ENCODE peak calls at places on chromosomes 12 and 14, in nine cellular contexts. I is AG10803; T is NCI-H1092; W is activated CD4-positive, alpha-beta T cell treated with anti-CD3 and anti-CD28 coated beads, Interleukin-2, amount 10 ng/mL, durations not matched to agents 7 days and 5 days; D is CD4-positive, CD25-positive, alpha-beta regulatory T cell; F is AML-193; U is stimulated activated CD4-positive, alpha-beta T cell treated with anti-CD3 and anti-CD28 coated beads, Interleukin-12 subunit alpha, Interleukin-12 subunit beta, amount 100 ng/mL, for 4 hours; X is EL; N is IMR-90. G is an unnamed sample.

GRCh38 chr14:28461379-28461778 is 305.2 kb upstream of the FOXG1 start:
- DNase-seq in I (no peak), W (no peak), U (no peak), N (no peak), X (no peak), F (no peak), T (no peak), D (no peak), G (no peak)

GRCh38 chr12:50765325-50765911 is 1.5 kb downstream of the ATF1 start:
- DNase-seq in T (no peak), U (peak; percentile 17), I (peak; percentile 58), D (peak; percentile 73), W (peak; percentile 70), N (peak; percentile 56), F (peak; percentile 58), X (peak; percentile 56), G (peak; percentile 23)

GRCh38 chr12:45731376-45731775 is 1.9 kb downstream of the ARID2 start:
- DNase-seq in W (no peak), T (no peak), X (no peak), F (no peak), U (no peak), D (no peak), N (no peak), I (no peak), G (no peak)

GRCh38 chr12:113990548-113991223 is 24.6 kb upstream of the RBM19 start:
- DNase-seq in U (no peak), F (no peak), N (no peak), D (no peak), T (no peak), W (no peak), X (no peak), I (no peak), G (no peak)

GRCh38 chr12:101963703-101964102 is 86.3 kb downstream of the DRAM1 start:
- DNase-seq in U (no peak), X (no peak), D (no peak), W (no peak), F (no peak), T (no peak), I (no peak), N (no peak), G (no peak)

GRCh38 chr12:2967651-2968050 is 8.5 kb downstream of the TEAD4 start:
- DNase-seq in X (no peak), W (no peak), N (no peak), U (no peak), F (no peak), T (no peak), D (no peak), I (no peak), G (no peak)

GRCh38 chr12:75427491-75427890 is 36.6 kb downstream of the GLIPR1L2 start:
- DNase-seq in F (no peak), I (no peak), U (no peak), X (no peak), N (no peak), T (no peak), W (no peak), D (no peak), G (no peak)

GRCh38 chr14:40784860-40785259 is 821.8 kb upstream of the LRFN5 start:
- DNase-seq in X (no peak), U (no peak), D (no peak), T (no peak), F (no peak), W (no peak), N (no peak), I (no peak), G (no peak)

GRCh38 chr14:35576260-35576659 is 42.3 kb downstream of the INSM2 start:
- DNase-seq in I (no peak), U (no peak), X (no peak), D (no peak), T (no peak), N (peak; percentile 6), F (no peak), W (no peak), G (no peak)

GRCh38 chr12:71208053-71208685 is 50.4 kb upstream of the TSPAN8 start:
- DNase-seq in W (no peak), T (no peak), N (no peak), D (no peak), U (no peak), X (no peak), F (no peak), I (no peak), G (no peak)

GRCh38 chr12:52521581-52522266 is 1.5 kb upstream of the KRT5 start:
- DNase-seq in N (no peak), D (no peak), F (no peak), U (no peak), X (peak; percentile 78), W (peak; percentile 3), T (no peak), I (peak; percentile 80), G (no peak)

GRCh38 chr12:19003110-19003509 is 126.4 kb upstream of the PLEKHA5 start:
- DNase-seq in D (no peak), F (no peak), U (no peak), N (no peak), X (no peak), T (no peak), W (no peak), I (peak; percentile 2), G (no peak)

GRCh38 chr12:3035171-3035570 is 42.0 kb upstream of the TSPAN9 start:
- DNase-seq in N (peak; percentile 25), T (no peak), I (peak; percentile 51), X (peak; percentile 62), F (no peak), D (no peak), U (no peak), W (no peak), G (no peak)

GRCh38 chr14:32224731-32225377 is 21.8 kb upstream of the RNU6-8 start:
- DNase-seq in F (no peak), N (peak; percentile 54), T (no peak), W (no peak), I (peak; percentile 65), D (no peak), X (peak; percentile 73), U (no peak), G (no peak)

GRCh38 chr14:50531595-50532501 is 521 bp downstream of the MAP4K5 start:
- DNase-seq in F (no peak), D (no peak), N (peak; percentile 29), U (peak; percentile 32), X (peak; percentile 60), I (peak; percentile 31), T (peak; percentile 60), W (peak; percentile 35), G (peak; percentile 11)

GRCh38 chr12:52190860-52191729 is 719 bp downstream of the KRT80 start:
- DNase-seq in U (no peak), D (no peak), T (no peak), I (no peak), X (peak; percentile 58), F (no peak), W (no peak), N (peak; percentile 35), G (no peak)

GRCh38 chr14:49971156-49972141 is 78.6 kb downstream of the ARF6 start:
- DNase-seq in X (no peak), T (peak; percentile 30), I (peak; percentile 59), W (peak; percentile 79), N (peak; percentile 25), F (peak; percentile 29), D (peak; percentile 83), U (no peak), G (peak; percentile 78)

GRCh38 chr14:69776875-69777453 is 10.0 kb downstream of the SRSF5 start:
- DNase-seq in N (no peak), F (no peak), W (no peak), D (peak; percentile 18), X (no peak), I (no peak), U (no peak), T (no peak), G (no peak)

GRCh38 chr12:4908694-4909396 is 860 bp upstream of the KCNA1 start:
- DNase-seq in T (peak; percentile 75), I (no peak), X (peak; percentile 7), U (no peak), D (no peak), N (no peak), F (no peak), W (no peak), G (no peak)

GRCh38 chr12:24201258-24201970 is 251.9 kb upstream of the SOX5 start:
- DNase-seq in D (no peak), X (no peak), W (no peak), I (no peak), U (no peak), F (no peak), T (no peak), N (no peak), G (peak; percentile 7)

GRCh38 chr14:104976198-104977007 is 1.8 kb downstream of the AHNAK2 start:
- DNase-seq in T (no peak), U (peak; percentile 88), W (peak; percentile 85), X (peak; percentile 84), F (peak; percentile 43), N (peak; percentile 72), I (peak; percentile 73), D (peak; percentile 82), G (peak; percentile 71)

GRCh38 chr12:120944645-120945217 is 33.6 kb upstream of the HNF1A start:
- DNase-seq in X (peak; percentile 55), U (peak; percentile 67), N (peak; percentile 18), D (peak; percentile 54), I (peak; percentile 39), W (peak; percentile 67), F (peak; percentile 50), T (no peak), G (peak; percentile 52)

GRCh38 chr12:40784102-40784501 is 91.9 kb downstream of the CNTN1 start:
- DNase-seq in D (no peak), W (no peak), U (no peak), I (no peak), F (no peak), T (no peak), N (no peak), X (no peak), G (no peak)

GRCh38 chr12:92141585-92142244 is 3.9 kb downstream of the BTG1 start:
- DNase-seq in N (no peak), T (no peak), U (no peak), D (peak; percentile 78), F (no peak), X (no peak), I (no peak), W (peak; percentile 52), G (no peak)

GRCh38 chr14:54806616-54807015 is 96.0 kb downstream of the GCH1 start:
- DNase-seq in I (no peak), F (no peak), N (no peak), D (no peak), W (no peak), X (no peak), U (no peak), T (no peak), G (no peak)

GRCh38 chr12:18496156-18496555 is 234.8 kb downstream of the PIK3C2G start:
- DNase-seq in T (no peak), N (no peak), I (no peak), U (no peak), D (no peak), F (no peak), X (no peak), W (no peak), G (no peak)

GRCh38 chr12:27319394-27319793 is 13.2 kb upstream of the BMAL2 start:
- DNase-seq in N (peak; percentile 89), X (peak; percentile 64), U (no peak), I (peak; percentile 84), F (no peak), T (no peak), D (no peak), W (no peak), G (no peak)

GRCh38 chr12:106282457-106283097 is 20.0 kb upstream of the TCP11L2 start:
- DNase-seq in D (peak; percentile 55), T (no peak), F (peak; percentile 55), U (peak; percentile 25), I (peak; percentile 65), W (peak; percentile 61), X (peak; percentile 74), N (peak; percentile 55), G (peak; percentile 30)

GRCh38 chr14:97282210-97282609 is 485.0 kb downstream of the VRK1 start:
- DNase-seq in I (no peak), T (no peak), X (no peak), U (no peak), N (no peak), D (no peak), W (no peak), F (no peak), G (no peak)

GRCh38 chr14:85131523-85131922 is 398.4 kb upstream of the FLRT2 start:
- DNase-seq in F (no peak), U (no peak), N (no peak), W (no peak), T (no peak), I (no peak), D (no peak), X (no peak), G (no peak)

GRCh38 chr12:109131522-109132050 is 15.2 kb downstream of the ACACB start:
- DNase-seq in F (no peak), W (no peak), T (no peak), D (no peak), X (no peak), U (no peak), N (no peak), I (peak; percentile 60), G (no peak)